ENCODE peak calls at places on chromosome 9, in seven cellular contexts. U is neuronal stem cell; E is uterus; J is right cardiac atrium; Z is effector memory CD4-positive, alpha-beta T cell; V is mammary epithelial cell; T is cardiac muscle cell. H is an unnamed sample.
A peak's percentile ranks its signal among the peaks of the same experiment; 100 is the strongest.

GRCh38 chr9:134820901-134821300 is 59.7 kb upstream of the FCN2 start:
- DNase-seq in V (no peak), Z (no peak), E (no peak), J (no peak), T (no peak), U (no peak), H (no peak)

GRCh38 chr9:130948266-130948665 is 9.2 kb upstream of the FIBCD1 start:
- DNase-seq in V (peak; percentile 88), U (no peak), T (no peak), Z (no peak), E (no peak), J (no peak), H (no peak)

GRCh38 chr9:105431413-105432246 is 16.2 kb upstream of the FSD1L start:
- DNase-seq in J (no peak), V (no peak), Z (no peak), U (no peak), T (no peak), E (no peak), H (no peak)

GRCh38 chr9:130126721-130127429 is 45.3 kb upstream of the NCS1 start:
- DNase-seq in J (no peak), Z (no peak), U (no peak), T (no peak), V (no peak), E (no peak), H (no peak)

GRCh38 chr9:92138157-92138959 is 23.1 kb upstream of the SPTLC1 start:
- DNase-seq in V (peak; percentile 30), J (peak; percentile 89), E (peak; percentile 72), T (peak; percentile 85), Z (peak; percentile 41), U (peak; percentile 72), H (peak; percentile 59)

GRCh38 chr9:117772960-117773359 is 68.8 kb downstream of the TLR4 start:
- DNase-seq in J (no peak), T (no peak), V (peak; percentile 53), U (no peak), Z (no peak), E (no peak), H (no peak)

GRCh38 chr9:8726692-8727091 is 927.1 kb upstream of the DMAC1 start:
- DNase-seq in T (no peak), E (no peak), Z (no peak), V (no peak), J (no peak), U (no peak), H (no peak)

GRCh38 chr9:131727795-131728545 is 11.9 kb downstream of the RAPGEF1 start:
- DNase-seq in V (peak; percentile 67), E (no peak), Z (no peak), T (no peak), J (no peak), U (no peak), H (no peak)

GRCh38 chr9:126682113-126682810 is 68.5 kb downstream of the LMX1B start:
- DNase-seq in T (no peak), Z (no peak), E (no peak), J (peak; percentile 62), U (no peak), V (no peak), H (no peak)

GRCh38 chr9:130549093-130549735 is 30.2 kb upstream of the FUBP3 start:
- DNase-seq in T (no peak), Z (no peak), E (no peak), V (no peak), J (no peak), U (no peak), H (no peak)

GRCh38 chr9:82601272-82601835 is 461.6 kb downstream of the RASEF start:
- DNase-seq in T (peak; percentile 74), V (no peak), Z (no peak), J (no peak), E (peak; percentile 26), U (no peak), H (no peak)

GRCh38 chr9:5617749-5618148 is 11.2 kb upstream of the RIC1 start:
- DNase-seq in U (no peak), Z (no peak), J (no peak), T (no peak), V (no peak), E (no peak), H (no peak)

GRCh38 chr9:3497857-3498256 is 27.9 kb downstream of the RFX3 start:
- DNase-seq in T (no peak), E (no peak), J (no peak), Z (no peak), U (no peak), V (no peak), H (no peak)

GRCh38 chr9:133727876-133728441 is 10.2 kb downstream of the SARDH start:
- DNase-seq in J (peak; percentile 49), E (no peak), U (no peak), V (no peak), Z (no peak), T (no peak), H (no peak)

GRCh38 chr9:110799396-110799795 is 130.8 kb downstream of the MUSK start:
- DNase-seq in J (no peak), V (no peak), E (no peak), Z (no peak), U (no peak), T (no peak), H (no peak)

GRCh38 chr9:126147186-126147585 is 179.4 kb upstream of the MVB12B start:
- DNase-seq in J (no peak), T (no peak), V (no peak), U (no peak), E (no peak), Z (no peak), H (no peak)

GRCh38 chr9:129929467-129930125 is 94.3 kb downstream of the USP20 start:
- DNase-seq in U (no peak), T (no peak), V (peak; percentile 21), Z (no peak), E (no peak), J (no peak), H (no peak)

GRCh38 chr9:101582593-101582992 is 12.2 kb downstream of the PPP3R2 start:
- DNase-seq in T (no peak), J (no peak), Z (no peak), V (peak; percentile 31), U (no peak), E (no peak), H (no peak)

GRCh38 chr9:130665431-130666392 is 1.3 kb downstream of the PRDM12 start:
- DNase-seq in V (no peak), J (no peak), E (no peak), Z (no peak), U (no peak), T (no peak), H (no peak)

GRCh38 chr9:124394167-124394566 is 21.1 kb downstream of the PSMB7 start:
- DNase-seq in E (no peak), U (no peak), Z (no peak), J (no peak), V (no peak), T (no peak), H (no peak)

GRCh38 chr9:85402541-85402940 is 339.2 kb downstream of the AGTPBP1 start:
- DNase-seq in E (no peak), J (no peak), Z (no peak), T (no peak), V (no peak), U (no peak), H (no peak)

GRCh38 chr9:116141864-116142561 is 11.6 kb upstream of the PAPPA start:
- DNase-seq in E (no peak), J (peak; percentile 42), Z (no peak), U (no peak), T (no peak), V (peak; percentile 60), H (no peak)

DNA sequence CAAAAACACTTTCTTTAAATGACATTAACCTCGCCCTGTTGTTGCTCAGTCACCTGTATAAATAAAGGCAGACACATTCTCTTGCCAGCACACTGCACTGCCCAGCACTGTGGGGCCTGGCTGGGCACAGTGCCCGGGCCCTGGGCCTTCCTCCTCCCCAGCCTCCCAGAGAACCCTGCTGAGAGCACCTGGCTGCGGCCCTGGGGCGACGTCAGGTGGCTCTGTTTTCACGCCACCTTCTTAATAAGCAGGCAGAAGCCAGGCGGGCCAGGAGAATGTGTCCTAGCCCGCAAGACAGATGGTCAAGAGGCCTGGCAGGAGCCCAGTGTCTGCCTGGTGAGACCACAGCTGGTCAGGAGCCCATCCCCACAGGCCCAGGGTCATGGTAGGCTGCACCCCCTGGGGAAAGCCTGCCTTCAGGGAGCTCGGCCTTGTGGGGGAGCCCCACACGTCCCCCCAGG is 8.2 kb upstream of the AGPAT2 start:
- DNase-seq in T (no peak), E (no peak), J (peak; percentile 63), U (no peak), Z (no peak), V (peak; percentile 66), H (no peak)
- H3K27ac ChIP-seq in T (no peak overlapping the region), E (no peak overlapping the region), J (no peak overlapping the region), U (no peak overlapping the region), Z (no peak overlapping the region), V (no peak overlapping the region), H (no peak overlapping the region)

DNA sequence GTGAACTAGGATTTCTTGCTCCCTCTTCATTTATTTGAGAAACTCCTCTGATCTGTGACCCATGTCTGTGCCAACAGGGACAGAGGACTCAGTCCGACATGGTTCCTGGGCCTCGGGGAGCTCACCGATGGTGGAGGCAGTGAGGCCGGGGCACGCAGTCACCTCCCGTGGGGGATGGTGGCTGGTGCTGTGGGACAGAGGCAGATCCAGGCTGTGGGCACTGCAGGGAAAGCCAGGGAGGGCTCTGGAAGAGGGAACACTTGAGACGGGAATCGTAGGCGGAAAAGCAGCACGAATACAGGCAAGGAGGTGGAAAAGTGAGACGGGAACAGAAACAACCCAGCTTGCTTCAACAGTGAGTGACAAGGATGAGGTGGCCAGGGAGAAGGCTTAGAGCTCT is 127.8 kb downstream of the GABBR2 start:
- DNase-seq in J (no peak), E (no peak), T (no peak), V (no peak), Z (no peak), U (no peak), H (no peak)
- H3K27ac ChIP-seq in J (no peak overlapping the region), E (no peak overlapping the region), T (no peak overlapping the region), V (no peak overlapping the region), Z (no peak overlapping the region), U (no peak overlapping the region), H (no peak overlapping the region)

GRCh38 chr9:70408393-70409040 is 5.9 kb downstream of the KLF9 start:
- DNase-seq in V (no peak), U (no peak), Z (no peak), J (peak; percentile 32), E (peak; percentile 15), T (no peak), H (no peak)

GRCh38 chr9:70405808-70406445 is 8.5 kb downstream of the KLF9 start:
- DNase-seq in U (no peak), E (peak; percentile 16), J (no peak), T (no peak), Z (no peak), V (no peak), H (no peak)

GRCh38 chr9:70409280-70409679 is 5.2 kb downstream of the KLF9 start:
- DNase-seq in V (no peak), E (no peak), T (no peak), U (no peak), Z (no peak), J (no peak), H (no peak)

GRCh38 chr9:70406446-70406862 is 8.0 kb downstream of the KLF9 start:
- DNase-seq in E (peak; percentile 76), U (no peak), J (peak; percentile 49), V (no peak), T (no peak), Z (no peak), H (no peak)

GRCh38 chr9:70407081-70407503 is 7.4 kb downstream of the KLF9 start:
- DNase-seq in V (peak; percentile 40), Z (no peak), U (no peak), E (peak; percentile 13), J (no peak), T (no peak), H (no peak)
- H3K27ac ChIP-seq in V (peak overlapping the region; percentile 11), Z (no peak overlapping the region), U (peak overlapping the region; percentile 23), E (peak overlapping the region; percentile 76), J (peak overlapping the region; percentile 81), T (no peak overlapping the region), H (peak overlapping the region; percentile 46)

GRCh38 chr9:94874316-94874715 is 147.8 kb downstream of the AOPEP start:
- DNase-seq in J (no peak), T (no peak), E (no peak), Z (no peak), V (peak; percentile 66), U (no peak), H (no peak)
- H3K27ac ChIP-seq in J (no peak overlapping the region), T (peak overlapping the region; percentile 78), E (peak overlapping the region; percentile 88), Z (no peak overlapping the region), V (peak overlapping the region; percentile 69), U (no peak overlapping the region), H (no peak overlapping the region)

H was measured in naive thymus-derived CD4-positive, alpha-beta T cell.